ENCODE peak calls at places on chromosomes 11 and 22, in seven cellular contexts. U is prostate gland, K is mesendoderm, J is sigmoid colon, W is H1, C is brain microvascular endothelial cell, G is Peyer's patch. Q is an unnamed sample. For H3K27me3, the result is how much of the 10 kb centered on the place peaks cover.

GRCh38 chr11:87878373-87878779 is 296.9 kb downstream of the RAB38 start:
- DNase-seq in K (peak), J (no peak), C (peak), W (no peak), U (no peak), G (no peak), Q (peak)

GRCh38 chr22:25563757-25564319 is 637 bp upstream of the GRK3 start:
- DNase-seq in K (no peak), U (no peak), J (peak), W (no peak), G (peak), C (no peak), Q (no peak)

GRCh38 chr22:44616882-44617655 is 84.9 kb upstream of the PRR5 start:
- DNase-seq in U (no peak), K (peak), G (no peak), W (no peak), J (no peak), C (no peak), Q (no peak)

GRCh38 chr22:44031111-44031963 is 7.2 kb downstream of the PARVB start:
- DNase-seq in K (no peak), U (no peak), W (no peak), G (no peak), J (no peak), C (no peak), Q (no peak)

GRCh38 chr11:111635706-111636045 is 33.4 kb downstream of the SIK2 start:
- DNase-seq in U (no peak), K (no peak), J (peak), C (peak), G (no peak), W (no peak), Q (no peak)

GRCh38 chr11:27660171-27660570 is 40.1 kb downstream of the BDNF start:
- DNase-seq in W (no peak), J (no peak), K (no peak), G (no peak), U (no peak), C (no peak), Q (no peak)

GRCh38 chr11:33634291-33634834 is 66.3 kb downstream of the C11orf91 start:
- DNase-seq in K (no peak), G (no peak), C (peak), J (no peak), W (no peak), U (no peak), Q (peak)

GRCh38 chr11:7965386-7965785 is at the start of gene NLRP10:
- DNase-seq in J (no peak), U (no peak), K (no peak), C (peak), W (no peak), G (no peak), Q (peak)

GRCh38 chr22:48901324-48901723 is 926.3 kb downstream of the BRD1 start:
- DNase-seq in U (no peak), W (no peak), C (no peak), K (no peak), G (no peak), J (no peak), Q (no peak)

GRCh38 chr11:6646040-6646439 is 9.6 kb downstream of the DCHS1 start:
- DNase-seq in J (peak), K (no peak), C (peak), U (no peak), W (no peak), G (no peak), Q (no peak)

GRCh38 chr22:37232140-37232998 is 11.7 kb downstream of the RAC2 start:
- DNase-seq in U (no peak), C (no peak), J (no peak), K (no peak), W (no peak), G (peak), Q (no peak)

GRCh38 chr11:64507832-64508375 is 83.1 kb upstream of the SLC22A12 start:
- DNase-seq in W (no peak), K (no peak), U (no peak), C (no peak), G (no peak), J (no peak), Q (no peak)

GRCh38 chr11:64510759-64511158 is 80.3 kb upstream of the SLC22A12 start:
- DNase-seq in K (no peak), W (no peak), U (no peak), C (no peak), J (no peak), G (no peak), Q (no peak)

GRCh38 chr11:64514596-64514995 is 76.4 kb upstream of the SLC22A12 start:
- DNase-seq in W (no peak), G (no peak), U (no peak), C (no peak), K (no peak), J (no peak), Q (no peak)

GRCh38 chr11:64516226-64516625 is 74.8 kb upstream of the SLC22A12 start:
- DNase-seq in C (no peak), J (no peak), K (peak), U (no peak), G (no peak), W (no peak), Q (no peak)

GRCh38 chr11:64511966-64512365 is 79.1 kb upstream of the SLC22A12 start:
- DNase-seq in C (no peak), J (no peak), K (no peak), G (no peak), W (no peak), U (no peak), Q (no peak)
- H3K27me3 ChIP-seq in C (under half), J (under half), K (under half), G (under half), W (under half), U (under half), Q (under half)

DNA sequence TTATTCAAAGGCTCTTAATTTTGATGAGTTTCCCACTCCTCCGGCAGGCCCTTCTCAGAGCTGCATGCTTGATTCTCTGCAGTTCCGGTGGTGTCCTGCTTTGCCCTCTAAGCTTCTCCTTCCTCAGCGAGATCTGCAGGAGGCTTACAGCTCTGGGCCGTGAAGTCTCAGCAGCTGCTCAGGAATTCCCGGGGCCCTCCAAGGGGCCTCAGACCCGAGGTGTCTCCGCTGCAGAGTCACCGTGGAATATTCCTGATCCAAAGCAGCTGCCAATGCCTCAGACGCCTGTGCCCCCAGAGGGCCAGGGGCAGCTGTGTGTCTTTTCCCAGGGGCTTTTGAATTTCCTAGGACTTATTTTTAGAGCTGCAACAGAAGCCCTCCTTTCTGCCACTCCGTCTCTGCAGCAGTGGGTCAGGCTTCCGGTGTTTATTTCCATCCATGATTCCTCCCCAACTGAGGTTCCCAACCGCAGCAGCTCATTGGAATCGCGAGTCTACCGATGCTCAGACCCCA is 37.2 kb downstream of the RPS6KA4 start:
- DNase-seq in G (no peak), K (peak), J (no peak), W (peak), C (no peak), U (no peak), Q (no peak)
- H3K4me3 ChIP-seq in G (no peak), K (no peak), J (no peak), W (no peak), C (no peak), U (no peak), Q (no peak)

GRCh38 chr11:124738713-124739478 is 846 bp upstream of the NRGN start:
- DNase-seq in W (no peak), J (no peak), U (no peak), K (no peak), C (no peak), G (no peak), Q (no peak)
- H3K27me3 ChIP-seq in W (half or more), J (half or more), U (under half), K (half or more), C (under half), G (under half), Q (under half)

GRCh38 chr11:20342347-20343279 is 20.9 kb upstream of the HTATIP2 start:
- DNase-seq in W (peak), C (no peak), K (peak), G (no peak), J (no peak), U (no peak), Q (no peak)
- H3K4me3 ChIP-seq in W (peak), C (no peak), K (no peak), G (no peak), J (no peak), U (no peak), Q (no peak)

Q was measured in kidney epithelial cell.